ENCODE peak calls at places on chromosomes 3 and 15, in nine cellular contexts. S, Q, K, Y, E, L, J, W and C are unnamed samples. For H3K4me1, the result is how much of the 10 kb centered on the place peaks cover.

GRCh38 chr3:48723725-48724124 is 6.7 kb upstream of the IP6K2 start:
- DNase-seq in K (no peak), J (no peak), L (no peak), W (no peak), Y (no peak), E (no peak), S (no peak), Q (no peak), C (no peak)

GRCh38 chr3:34090876-34091275 is 292.4 kb downstream of the PDCD6IP start:
- DNase-seq in Y (no peak), L (no peak), E (no peak), K (no peak), W (no peak), Q (no peak), S (no peak), J (no peak), C (no peak)

GRCh38 chr3:47475029-47475569 is 642 bp downstream of the SCAP start:
- DNase-seq in Q (no peak), L (peak), S (peak), W (peak), J (no peak), E (peak), Y (peak), K (no peak), C (no peak)

GRCh38 chr3:184611606-184612304 is 50.2 kb downstream of the EPHB3 start:
- DNase-seq in Q (no peak), S (no peak), Y (no peak), W (peak), L (no peak), J (no peak), E (no peak), K (no peak), C (no peak)

GRCh38 chr3:71245052-71245488 is 338.5 kb downstream of the FOXP1 start:
- DNase-seq in J (peak), S (no peak), W (no peak), Y (peak), L (no peak), Q (no peak), E (no peak), K (no peak), C (no peak)

GRCh38 chr15:22873204-22873701 is 34.8 kb downstream of the NIPA2 start:
- DNase-seq in W (no peak), Q (no peak), J (no peak), L (no peak), E (no peak), K (no peak), S (no peak), Y (no peak), C (no peak)

GRCh38 chr15:84981711-84982300 is at the start of gene PDE8A:
- DNase-seq in Y (peak), J (peak), S (peak), L (peak), K (peak), W (peak), E (peak), Q (peak), C (peak)

GRCh38 chr15:35507932-35508638 is 37.9 kb downstream of the DPH6 start:
- DNase-seq in S (no peak), E (peak), Q (no peak), K (no peak), W (no peak), L (no peak), Y (peak), J (no peak), C (peak)

GRCh38 chr3:170327040-170327808 is 30.3 kb upstream of the SKIL start:
- DNase-seq in K (no peak), L (no peak), S (no peak), E (no peak), W (no peak), Q (no peak), J (no peak), Y (no peak), C (no peak)

GRCh38 chr3:42246091-42246490 is 19.9 kb downstream of the CCK start:
- DNase-seq in Q (no peak), S (no peak), E (no peak), K (no peak), L (no peak), J (no peak), W (no peak), Y (no peak), C (no peak)

GRCh38 chr3:31880020-31880419 is 101.0 kb downstream of the OSBPL10 start:
- DNase-seq in L (no peak), Q (no peak), K (peak), S (no peak), Y (no peak), W (no peak), J (peak), E (no peak), C (no peak)

GRCh38 chr3:144775581-144775980 is 804.0 kb downstream of the DIPK2A start:
- DNase-seq in W (no peak), J (no peak), E (no peak), Y (no peak), L (no peak), K (no peak), Q (no peak), S (no peak), C (no peak)

GRCh38 chr3:95899494-95899893 is 914.9 kb upstream of the EPHA6 start:
- DNase-seq in S (no peak), K (no peak), W (no peak), Y (no peak), Q (no peak), J (no peak), E (no peak), L (no peak), C (no peak)

GRCh38 chr3:73493543-73494314 is 131.0 kb downstream of the PDZRN3 start:
- DNase-seq in Q (no peak), Y (no peak), E (no peak), W (no peak), S (no peak), J (no peak), K (no peak), L (no peak), C (no peak)

GRCh38 chr3:11054739-11055438 is 62.3 kb downstream of the SLC6A1 start:
- DNase-seq in W (no peak), L (no peak), E (no peak), Y (no peak), S (no peak), Q (no peak), J (no peak), K (no peak), C (no peak)

GRCh38 chr15:80685628-80686027 is 9.5 kb upstream of the ABHD17C start:
- DNase-seq in S (no peak), L (no peak), J (no peak), Y (no peak), W (no peak), Q (no peak), E (no peak), K (no peak), C (no peak)

GRCh38 chr15:79283252-79284048 is 928 bp downstream of the ANKRD34C start:
- DNase-seq in W (peak), J (peak), E (peak), L (peak), Q (no peak), Y (peak), S (peak), K (no peak), C (peak)

GRCh38 chr3:58608648-58609047 is 31.5 kb upstream of the FAM107A start:
- DNase-seq in Y (no peak), J (no peak), K (no peak), S (peak), Q (no peak), E (no peak), W (peak), L (no peak), C (no peak)

GRCh38 chr15:69384626-69385025 is 29.5 kb upstream of the KIF23 start:
- DNase-seq in J (no peak), K (no peak), Y (no peak), E (no peak), Q (no peak), W (no peak), L (no peak), S (no peak), C (no peak)

GRCh38 chr3:120469440-120470415 is 18.9 kb upstream of the FSTL1 start:
- DNase-seq in K (no peak), W (peak), Q (no peak), J (peak), Y (no peak), L (no peak), E (no peak), S (no peak), C (no peak)

GRCh38 chr3:15873415-15873814 is 75.6 kb upstream of the ANKRD28 start:
- DNase-seq in K (no peak), J (no peak), S (no peak), L (no peak), E (no peak), Q (no peak), Y (no peak), W (no peak), C (no peak)

GRCh38 chr3:146184616-146185015 is 23.6 kb upstream of the PLOD2 start:
- DNase-seq in L (no peak), E (no peak), K (no peak), J (peak), W (no peak), S (peak), Q (no peak), Y (peak), C (no peak)

GRCh38 chr15:38670142-38671002 is 105.8 kb upstream of the RASGRP1 start:
- DNase-seq in Q (peak), W (no peak), L (no peak), J (no peak), K (peak), Y (no peak), S (no peak), E (no peak), C (no peak)

GRCh38 chr15:44697014-44697413 is 14.1 kb downstream of the PATL2 start:
- DNase-seq in E (no peak), W (no peak), K (no peak), Q (no peak), L (no peak), J (no peak), S (no peak), Y (no peak), C (no peak)

GRCh38 chr15:77550275-77551251 is 82.1 kb downstream of the LINGO1 start:
- DNase-seq in L (no peak), Q (no peak), Y (peak), E (no peak), S (no peak), K (no peak), J (no peak), W (peak), C (no peak)

GRCh38 chr3:33456756-33457155 is 16.6 kb upstream of the UBP1 start:
- DNase-seq in Q (no peak), K (no peak), W (no peak), J (no peak), Y (no peak), S (no peak), L (no peak), E (no peak), C (no peak)

GRCh38 chr15:52082197-52083036 is 30.2 kb downstream of the BCL2L10 start:
- DNase-seq in E (no peak), Q (no peak), J (no peak), Y (no peak), W (no peak), K (peak), S (no peak), L (no peak), C (no peak)

GRCh38 chr15:67091073-67091965 is 25.9 kb downstream of the SMAD3 start:
- DNase-seq in Y (peak), J (peak), S (peak), K (no peak), W (peak), E (peak), Q (peak), L (peak), C (peak)

GRCh38 chr3:10351013-10351735 is 30.3 kb upstream of the SEC13 start:
- DNase-seq in J (no peak), Q (no peak), S (no peak), K (no peak), W (no peak), E (peak), L (peak), Y (no peak), C (peak)

GRCh38 chr3:42734263-42734860 is 31.8 kb upstream of the HHATL start:
- DNase-seq in L (no peak), S (no peak), Q (no peak), Y (no peak), K (no peak), W (no peak), J (no peak), E (no peak), C (no peak)

GRCh38 chr15:90479656-90480055 is 50.1 kb upstream of the CRTC3 start:
- DNase-seq in W (no peak), K (no peak), Q (no peak), S (peak), E (no peak), L (no peak), Y (no peak), J (no peak), C (no peak)

GRCh38 chr3:144743325-144743724 is 771.7 kb downstream of the DIPK2A start:
- DNase-seq in Q (no peak), E (no peak), Y (no peak), S (no peak), L (no peak), W (no peak), K (no peak), J (no peak), C (no peak)

GRCh38 chr3:18432752-18433151 is 7.6 kb upstream of the SATB1 start:
- DNase-seq in L (no peak), S (no peak), Y (no peak), E (no peak), J (no peak), Q (no peak), W (no peak), K (no peak), C (no peak)

GRCh38 chr3:18425641-18426403 is 683 bp upstream of the SATB1 start:
- DNase-seq in S (peak), Q (peak), J (no peak), E (peak), K (peak), Y (peak), W (peak), L (no peak), C (peak)

GRCh38 chr3:18428036-18428435 is 2.9 kb upstream of the SATB1 start:
- DNase-seq in J (no peak), K (no peak), L (no peak), S (no peak), Y (no peak), E (no peak), Q (no peak), W (no peak), C (no peak)

GRCh38 chr3:18426597-18426996 is 1.5 kb upstream of the SATB1 start:
- DNase-seq in J (no peak), K (no peak), Y (no peak), S (no peak), W (no peak), Q (no peak), E (no peak), L (no peak), C (no peak)

GRCh38 chr3:18429021-18429745 is 4.0 kb upstream of the SATB1 start:
- DNase-seq in W (no peak), E (no peak), K (no peak), Y (no peak), S (no peak), L (no peak), Q (no peak), J (no peak), C (no peak)
- H3K4me3 ChIP-seq in W (no peak), E (no peak), K (no peak), Y (no peak), S (no peak), L (no peak), Q (no peak), J (no peak), C (no peak)

GRCh38 chr3:23810342-23811116 is 4.8 kb downstream of the UBE2E1 start:
- DNase-seq in S (peak), Y (peak), J (peak), E (peak), Q (no peak), W (peak), L (peak), K (peak), C (peak)
- H3K4me1 ChIP-seq in S (under half), Y (under half), J (under half), E (under half), Q (under half), W (under half), L (under half), K (under half), C (under half)

GRCh38 chr3:192887701-192888100 is 30.0 kb downstream of the MB21D2 start:
- DNase-seq in L (no peak), E (no peak), Q (no peak), K (no peak), W (no peak), Y (no peak), J (peak), S (no peak), C (no peak)
- H3K4me3 ChIP-seq in L (no peak), E (no peak), Q (no peak), K (no peak), W (no peak), Y (no peak), J (peak), S (no peak), C (no peak)

GRCh38 chr3:186989429-186989828 is 59.1 kb downstream of the ST6GAL1 start:
- DNase-seq in Y (no peak), W (no peak), K (no peak), L (no peak), S (no peak), E (no peak), J (no peak), Q (no peak), C (no peak)
- H3K4me1 ChIP-seq in Y (under half), W (under half), K (half or more), L (under half), S (under half), E (under half), J (under half), Q (under half), C (under half)